ENCODE peak calls at places on chromosome 4, in seven cellular contexts. M is H9, U is left ventricle myocardium inferior, W is PC-3, S is cardiac muscle cell, Z is lung, C is left lung. L is an unnamed sample.

GRCh38 chr4:157992038-157992706 is 180.7 kb downstream of the GASK1B start:
- DNase-seq in M (no peak), U (no peak), W (peak), S (peak), Z (peak), C (no peak), L (no peak)

GRCh38 chr4:156778093-156778492 is 193.5 kb downstream of the PDGFC start:
- DNase-seq in M (no peak), U (no peak), W (peak), S (no peak), Z (no peak), C (no peak), L (no peak)

GRCh38 chr4:140568507-140569306 is at the start of gene UCP1:
- DNase-seq in M (peak), U (peak), W (no peak), S (peak), Z (no peak), C (no peak), L (no peak)

GRCh38 chr4:119113033-119113655 is 22.5 kb upstream of the MYOZ2 start:
- DNase-seq in M (no peak), U (no peak), W (peak), S (peak), Z (no peak), C (no peak), L (no peak)

GRCh38 chr4:43411226-43411625 is 518.7 kb downstream of the GRXCR1 start:
- DNase-seq in M (no peak), U (no peak), W (no peak), S (no peak), Z (no peak), C (no peak), L (no peak)

GRCh38 chr4:106266201-106266600 is 49.8 kb downstream of the TBCK start:
- DNase-seq in M (no peak), U (no peak), W (peak), S (peak), Z (no peak), C (no peak), L (no peak)

GRCh38 chr4:182190306-182190705 is 52.9 kb upstream of the TENM3 start:
- DNase-seq in M (no peak), U (no peak), W (no peak), S (peak), Z (no peak), C (no peak), L (no peak)

GRCh38 chr4:102754044-102754443 is 6.7 kb downstream of the MANBA start:
- DNase-seq in M (no peak), U (no peak), W (peak), S (no peak), Z (no peak), C (no peak), L (no peak)

GRCh38 chr4:153018716-153019115 is 82.6 kb downstream of the FHDC1 start:
- DNase-seq in M (no peak), U (no peak), W (no peak), S (no peak), Z (no peak), C (no peak), L (no peak)

GRCh38 chr4:26252349-26252748 is 68.5 kb upstream of the RBPJ start:
- DNase-seq in M (no peak), U (no peak), W (peak), S (no peak), Z (no peak), C (no peak), L (no peak)

GRCh38 chr4:35465096-35465495 is 779.2 kb downstream of the ARAP2 start:
- DNase-seq in M (no peak), U (no peak), W (no peak), S (no peak), Z (no peak), C (no peak), L (no peak)

GRCh38 chr4:7333801-7334421 is 100.8 kb downstream of the PSAPL1 start:
- DNase-seq in M (peak), U (no peak), W (no peak), S (peak), Z (no peak), C (no peak), L (no peak)

GRCh38 chr4:125085-125820 is 952 bp downstream of the ZNF718 start:
- DNase-seq in M (peak), U (peak), W (peak), S (peak), Z (peak), C (peak), L (no peak)

GRCh38 chr4:8393593-8394038 is 46.9 kb downstream of the ACOX3 start:
- DNase-seq in M (no peak), U (peak), W (peak), S (peak), Z (peak), C (peak), L (no peak)

GRCh38 chr4:147731611-147732515 is at the start of gene ARHGAP10:
- DNase-seq in M (peak), U (peak), W (peak), S (peak), Z (peak), C (peak), L (peak)

GRCh38 chr4:8818063-8818881 is 53.4 kb downstream of the HMX1 start:
- DNase-seq in M (peak), U (no peak), W (no peak), S (no peak), Z (no peak), C (peak), L (peak)

GRCh38 chr4:118388621-118389020 is 35.8 kb upstream of the PRSS12 start:
- DNase-seq in M (no peak), U (no peak), W (no peak), S (no peak), Z (no peak), C (no peak), L (no peak)

GRCh38 chr4:112916868-112917267 is 132.6 kb upstream of the ANK2 start:
- DNase-seq in M (no peak), U (no peak), W (no peak), S (peak), Z (no peak), C (no peak), L (no peak)

GRCh38 chr4:41110050-41110449 is 104.3 kb downstream of the APBB2 start:
- DNase-seq in M (no peak), U (no peak), W (no peak), S (no peak), Z (no peak), C (no peak), L (no peak)
- H3K27ac ChIP-seq in M (no peak), U (no peak), W (no peak), S (no peak), Z (no peak), C (no peak), L (no peak)

DNA sequence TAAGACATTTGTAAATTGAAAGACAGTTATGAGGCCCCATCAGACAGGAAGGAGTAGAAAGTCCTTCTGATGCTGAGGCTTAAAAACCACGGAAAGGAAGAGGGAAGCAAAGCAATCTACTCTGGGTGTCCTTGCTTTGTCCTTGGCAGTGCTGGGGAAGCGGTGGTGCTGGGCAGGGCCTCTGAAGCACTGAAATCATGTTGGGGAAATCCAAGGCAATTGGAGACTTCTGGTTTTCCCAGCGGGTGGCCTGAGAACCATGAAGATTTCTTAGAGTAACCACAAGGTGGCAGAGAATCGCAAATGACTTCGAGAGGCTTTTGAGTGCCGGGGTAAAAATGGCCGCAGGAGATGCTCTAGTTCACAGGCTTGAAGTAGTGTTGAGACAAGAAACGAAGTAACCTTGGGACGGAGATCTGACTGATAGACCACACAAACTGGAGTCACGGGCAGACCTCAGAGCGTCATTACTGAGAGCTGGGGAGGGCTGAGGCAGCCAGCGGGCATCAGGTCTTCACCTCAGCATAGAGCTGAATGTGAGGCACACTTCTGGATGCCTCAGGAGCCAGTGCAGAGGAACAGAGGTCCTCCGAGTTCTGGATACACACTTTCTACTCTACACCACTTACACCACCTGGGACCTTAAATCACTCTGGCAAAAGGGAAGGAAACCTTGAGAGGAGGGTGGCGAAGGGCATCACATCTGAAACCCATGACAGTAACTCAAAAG is 130.7 kb upstream of the GPRIN3 start:
- DNase-seq in M (peak), U (no peak), W (peak), S (peak), Z (peak), C (peak), L (no peak)
- TF ChIP-seq CTCF in M (peak), U (peak), W (peak), S (peak), Z (no peak), C (peak), L (peak)

DNA sequence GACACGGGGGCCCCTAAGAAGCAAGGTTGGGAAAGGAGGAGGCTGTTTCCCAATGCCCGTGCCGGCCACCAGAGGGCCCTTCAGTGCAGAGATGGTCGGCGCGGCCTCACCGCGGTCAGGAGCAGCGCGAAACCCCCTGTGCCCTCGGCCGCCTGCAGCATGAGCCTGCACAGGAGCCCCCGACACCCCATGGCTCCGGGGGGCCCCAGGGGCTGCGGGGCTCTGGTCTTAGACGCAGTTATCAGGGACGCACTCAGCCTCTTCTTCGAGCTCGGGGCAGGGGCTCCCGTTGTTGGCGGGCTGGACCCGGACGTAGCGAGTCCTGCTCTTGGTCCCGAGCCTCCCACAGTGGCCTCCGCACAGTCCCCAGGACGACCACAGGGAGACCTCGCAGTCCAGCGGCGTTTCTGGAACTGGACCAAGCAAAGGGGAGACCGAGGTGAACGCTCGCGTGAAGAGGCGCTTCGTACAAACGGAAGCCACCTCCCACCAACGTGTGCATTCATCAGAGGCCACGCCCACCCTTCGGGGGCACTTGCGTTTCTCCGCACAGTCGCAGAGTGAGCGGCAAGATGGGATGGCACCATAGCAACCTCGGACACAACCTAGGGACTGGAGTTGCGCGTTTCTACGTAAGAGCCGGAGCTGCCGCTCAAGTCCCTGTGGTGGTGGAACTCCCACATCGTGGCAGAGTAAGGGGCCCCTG is 5.0 kb downstream of the SPON2 start:
- DNase-seq in M (peak), U (peak), W (peak), S (peak), Z (peak), C (peak), L (peak)
- H3K27ac ChIP-seq in M (no peak), U (peak), W (no peak), S (no peak), Z (no peak), C (peak), L (no peak)

GRCh38 chr4:138573246-138573645 is 331.1 kb upstream of the SLC7A11 start:
- DNase-seq in M (no peak), U (no peak), W (no peak), S (no peak), Z (no peak), C (no peak), L (no peak)

GRCh38 chr4:138562544-138562961 is 320.4 kb upstream of the SLC7A11 start:
- DNase-seq in M (no peak), U (no peak), W (peak), S (peak), Z (no peak), C (no peak), L (no peak)

GRCh38 chr4:138561906-138562305 is 319.8 kb upstream of the SLC7A11 start:
- DNase-seq in M (no peak), U (peak), W (no peak), S (no peak), Z (no peak), C (no peak), L (peak)

GRCh38 chr4:138572007-138572406 is 329.9 kb upstream of the SLC7A11 start:
- DNase-seq in M (no peak), U (no peak), W (no peak), S (no peak), Z (no peak), C (no peak), L (no peak)

DNA sequence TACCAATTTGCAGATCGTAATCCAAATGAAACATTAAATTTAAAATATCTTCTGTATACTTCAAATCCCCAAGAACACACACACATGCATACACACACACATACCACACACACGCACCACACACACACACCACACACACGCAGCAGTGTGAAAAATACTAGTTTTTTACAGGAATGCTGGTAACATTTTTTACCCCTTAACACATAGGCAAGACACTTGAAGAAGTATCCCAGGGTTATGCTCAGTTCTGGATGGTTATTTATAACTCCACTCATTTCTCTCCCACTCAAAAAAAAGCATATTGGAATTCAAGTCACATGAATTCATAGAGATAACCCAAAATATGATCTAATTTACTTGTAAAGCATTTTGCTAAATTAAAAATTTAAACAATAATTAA is 325.5 kb upstream of the SLC7A11 start:
- DNase-seq in M (no peak), U (no peak), W (no peak), S (no peak), Z (no peak), C (no peak), L (no peak)
- TF ChIP-seq CTCF in M (no peak), U (no peak), W (no peak), S (no peak), Z (no peak), C (no peak), L (no peak)

GRCh38 chr4:183659919-183660318 is 826 bp downstream of the TRAPPC11 start:
- DNase-seq in M (no peak), U (no peak), W (peak), S (no peak), Z (no peak), C (no peak), L (no peak)
- H3K27ac ChIP-seq in M (no peak), U (peak), W (peak), S (peak), Z (peak), C (peak), L (peak)

GRCh38 chr4:2713337-2713736 is 42.8 kb downstream of the TNIP2 start:
- DNase-seq in M (no peak), U (no peak), W (no peak), S (no peak), Z (no peak), C (no peak), L (no peak)

GRCh38 chr4:2714071-2714770 is 41.9 kb downstream of the TNIP2 start:
- DNase-seq in M (no peak), U (peak), W (no peak), S (peak), Z (peak), C (peak), L (no peak)

GRCh38 chr4:2715426-2715825 is 40.7 kb downstream of the TNIP2 start:
- DNase-seq in M (no peak), U (no peak), W (no peak), S (no peak), Z (no peak), C (peak), L (no peak)

GRCh38 chr4:2714918-2715317 is 41.2 kb downstream of the TNIP2 start:
- DNase-seq in M (no peak), U (no peak), W (no peak), S (peak), Z (no peak), C (no peak), L (no peak)

DNA sequence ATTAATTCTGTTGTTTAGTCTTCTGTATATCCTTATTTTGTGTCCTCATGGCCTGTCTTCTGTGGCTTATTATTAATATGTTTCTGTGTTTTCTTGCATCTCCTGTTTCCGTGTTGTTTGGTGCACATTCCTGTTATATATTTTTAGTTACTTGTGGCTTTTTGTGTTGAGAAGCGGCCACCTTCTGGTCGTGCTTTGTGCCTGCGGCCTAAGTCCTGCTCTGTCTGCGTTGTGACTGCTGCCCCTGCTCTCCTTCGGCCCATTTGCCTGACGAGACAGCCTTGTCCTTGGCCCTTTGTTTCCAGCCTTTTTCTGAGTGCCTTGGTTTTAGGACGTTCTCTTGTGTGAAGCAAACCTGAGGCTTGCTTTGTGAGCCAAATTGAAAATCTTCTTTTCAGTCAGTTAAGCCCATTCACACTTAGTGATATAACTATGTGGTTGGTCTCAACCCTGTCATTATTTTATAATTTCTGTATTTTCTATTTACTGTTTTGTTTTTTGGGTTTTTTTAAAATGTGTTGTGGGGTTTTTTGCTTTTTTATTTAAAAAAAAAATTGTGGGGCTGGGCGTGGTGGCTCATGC is 43.8 kb downstream of the TNIP2 start:
- DNase-seq in M (peak), U (no peak), W (no peak), S (peak), Z (no peak), C (no peak), L (no peak)
- TF ChIP-seq CTCF in M (peak), U (peak), W (peak), S (peak), Z (no peak), C (no peak), L (no peak)

GRCh38 chr4:121665371-121665770 is 31.4 kb downstream of the ANXA5 start:
- DNase-seq in M (no peak), U (no peak), W (peak), S (no peak), Z (no peak), C (no peak), L (no peak)

GRCh38 chr4:121666091-121666679 is 30.6 kb downstream of the ANXA5 start:
- DNase-seq in M (no peak), U (peak), W (no peak), S (peak), Z (peak), C (peak), L (no peak)

GRCh38 chr4:121668368-121669162 is 28.2 kb downstream of the ANXA5 start:
- DNase-seq in M (no peak), U (no peak), W (peak), S (peak), Z (no peak), C (no peak), L (no peak)

GRCh38 chr4:121674191-121674590 is 22.6 kb downstream of the ANXA5 start:
- DNase-seq in M (no peak), U (no peak), W (no peak), S (no peak), Z (no peak), C (no peak), L (no peak)

DNA sequence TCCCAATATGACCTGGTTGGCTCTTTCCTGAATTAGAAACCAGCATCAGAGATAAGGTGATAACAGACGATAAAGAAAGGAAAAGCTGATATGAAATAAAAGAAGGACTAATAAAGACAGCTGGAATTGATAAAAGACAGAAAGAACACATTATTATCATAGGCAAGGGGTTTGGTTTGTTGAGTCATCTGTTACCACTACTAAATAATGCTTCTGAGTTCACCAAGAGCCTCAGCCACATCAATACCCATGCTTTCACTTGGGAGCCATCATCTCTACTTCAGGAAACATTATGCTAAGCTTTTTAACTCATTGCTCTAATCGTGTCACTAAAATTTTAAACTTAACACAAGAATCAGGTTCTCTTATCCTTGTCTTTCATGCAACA is 27.6 kb downstream of the ANXA5 start:
- DNase-seq in M (no peak), U (no peak), W (no peak), S (no peak), Z (no peak), C (no peak), L (no peak)
- H3K27ac ChIP-seq in M (no peak), U (no peak), W (peak), S (no peak), Z (no peak), C (no peak), L (no peak)